ENCODE peak calls at places on chromosome 7, in four cellular contexts. F is WTC11, R is HepG2, Y is K562. M is an unnamed sample.

GRCh38 chr7:142811154-142811737 is 40.5 kb downstream of the PRSS2 start:
- DNase-seq in F (no peak), R (peak), Y (peak), M (peak)

GRCh38 chr7:145293793-145294153 is 457.9 kb upstream of the TPK1 start:
- DNase-seq in Y (no peak), F (no peak), R (no peak), M (no peak)

GRCh38 chr7:47148541-47149207 is 433.2 kb downstream of the TNS3 start:
- DNase-seq in Y (no peak), F (no peak), R (no peak), M (no peak)

GRCh38 chr7:98788921-98789320 is 80.9 kb downstream of the TMEM130 start:
- DNase-seq in F (no peak), R (no peak), Y (no peak), M (no peak)

GRCh38 chr7:47435889-47436312 is 146.0 kb downstream of the TNS3 start:
- DNase-seq in Y (peak), F (peak), R (peak), M (peak)

GRCh38 chr7:28155964-28156363 is 24.6 kb downstream of the JAZF1 start:
- DNase-seq in R (peak), Y (no peak), F (no peak), M (no peak)

GRCh38 chr7:103447073-103447960 is 1.3 kb upstream of the SLC26A5 start:
- DNase-seq in F (peak), R (peak), Y (peak), M (peak)

GRCh38 chr7:37311282-37311868 is 137.3 kb downstream of the ELMO1 start:
- DNase-seq in Y (no peak), R (no peak), F (no peak), M (no peak)

GRCh38 chr7:67408109-67408508 is 411.5 kb downstream of the TYW1 start:
- DNase-seq in R (no peak), F (no peak), Y (no peak), M (no peak)

GRCh38 chr7:157307534-157307838 is 29.3 kb upstream of the DNAJB6 start:
- DNase-seq in F (no peak), Y (no peak), R (no peak), M (no peak)

GRCh38 chr7:22192778-22193177 is 164.2 kb downstream of the RAPGEF5 start:
- DNase-seq in Y (no peak), F (no peak), R (no peak), M (no peak)

GRCh38 chr7:21011153-21011552 is 224.5 kb upstream of the SP8 start:
- DNase-seq in F (no peak), R (no peak), Y (no peak), M (no peak)

GRCh38 chr7:151051108-151051507 is 2.8 kb downstream of the ASIC3 start:
- DNase-seq in F (peak), R (no peak), Y (peak), M (no peak)

GRCh38 chr7:124031406-124031805 is 1.5 kb downstream of the TMEM229A start:
- DNase-seq in R (no peak), Y (no peak), F (no peak), M (no peak)

GRCh38 chr7:151945224-151945623 is 11.0 kb upstream of the GALNTL5 start:
- DNase-seq in R (no peak), Y (no peak), F (no peak), M (no peak)

GRCh38 chr7:89605362-89605761 is 548.9 kb upstream of the STEAP1 start:
- DNase-seq in F (no peak), Y (no peak), R (no peak), M (no peak)

GRCh38 chr7:157612664-157613561 is 276.1 kb downstream of the DNAJB6 start:
- DNase-seq in Y (no peak), R (no peak), F (peak), M (no peak)

GRCh38 chr7:103011650-103012049 is 62.9 kb downstream of the FBXL13 start:
- DNase-seq in R (no peak), F (no peak), Y (no peak), M (no peak)

GRCh38 chr7:135385209-135385608 is 124.7 kb downstream of the CNOT4 start:
- DNase-seq in Y (peak), F (no peak), R (no peak), M (no peak)

GRCh38 chr7:47265621-47266020 is 316.3 kb downstream of the TNS3 start:
- DNase-seq in R (no peak), Y (no peak), F (no peak), M (no peak)

GRCh38 chr7:24214670-24215069 is 69.3 kb upstream of the NPY start:
- DNase-seq in F (no peak), Y (no peak), R (no peak), M (no peak)

GRCh38 chr7:21773326-21773725 is 172.4 kb downstream of the CDCA7L start:
- DNase-seq in F (no peak), R (no peak), Y (no peak), M (no peak)

GRCh38 chr7:137909042-137909441 is 62.3 kb upstream of the DGKI start:
- DNase-seq in Y (no peak), R (no peak), F (no peak), M (no peak)

GRCh38 chr7:104137971-104138370 is 69.8 kb downstream of the ORC5 start:
- DNase-seq in R (no peak), F (no peak), Y (no peak), M (no peak)

GRCh38 chr7:29556405-29557195 is 7.0 kb upstream of the PRR15 start:
- DNase-seq in R (no peak), F (no peak), Y (no peak), M (no peak)

GRCh38 chr7:155357573-155358041 is 59.9 kb downstream of the INSIG1 start:
- DNase-seq in Y (no peak), F (no peak), R (no peak), M (no peak)

GRCh38 chr7:121505021-121505420 is 108.9 kb upstream of the FAM3C start:
- DNase-seq in R (no peak), Y (no peak), F (no peak), M (no peak)

GRCh38 chr7:12907774-12908173 is 220.3 kb downstream of the ARL4A start:
- DNase-seq in R (no peak), Y (no peak), F (no peak), M (no peak)

GRCh38 chr7:54690059-54690443 is 69.0 kb downstream of the SEC61G start:
- DNase-seq in F (no peak), Y (no peak), R (no peak), M (no peak)

GRCh38 chr7:23065974-23066373 is 39.6 kb upstream of the KLHL7 start:
- DNase-seq in F (no peak), Y (no peak), R (no peak), M (no peak)

GRCh38 chr7:119167431-119167830 is 942.9 kb downstream of the ANKRD7 start:
- DNase-seq in Y (no peak), R (no peak), F (no peak), M (no peak)

GRCh38 chr7:65438593-65438992 is 64.9 kb downstream of the ZNF92 start:
- DNase-seq in Y (no peak), R (no peak), F (no peak), M (no peak)

GRCh38 chr7:47778153-47778661 is 170.1 kb downstream of the PKD1L1 start:
- DNase-seq in R (peak), Y (no peak), F (no peak), M (no peak)

GRCh38 chr7:14748461-14748860 is 154.1 kb downstream of the DGKB start:
- DNase-seq in F (no peak), Y (no peak), R (no peak), M (no peak)

GRCh38 chr7:19111474-19112143 is 5.8 kb downstream of the TWIST1 start:
- DNase-seq in R (no peak), F (no peak), Y (no peak), M (no peak)

GRCh38 chr7:129434172-129434845 is at the start of gene STRIP2:
- DNase-seq in R (peak), F (peak), Y (peak), M (peak)

GRCh38 chr7:129435414-129435829 is 1.2 kb downstream of the STRIP2 start:
- DNase-seq in R (no peak), F (no peak), Y (no peak), M (no peak)

GRCh38 chr7:129433823-129434171 is 435 bp upstream of the STRIP2 start:
- DNase-seq in F (peak), R (peak), Y (no peak), M (no peak)

GRCh38 chr7:129436335-129436923 is 2.2 kb downstream of the STRIP2 start:
- DNase-seq in Y (no peak), F (no peak), R (no peak), M (no peak)

GRCh38 chr7:129434846-129435318 is 650 bp downstream of the STRIP2 start:
- DNase-seq in F (peak), R (peak), Y (peak), M (peak)
- TF ChIP-seq ELF4 in F (no peak), R (no peak), Y (no peak), M (no peak)

DNA sequence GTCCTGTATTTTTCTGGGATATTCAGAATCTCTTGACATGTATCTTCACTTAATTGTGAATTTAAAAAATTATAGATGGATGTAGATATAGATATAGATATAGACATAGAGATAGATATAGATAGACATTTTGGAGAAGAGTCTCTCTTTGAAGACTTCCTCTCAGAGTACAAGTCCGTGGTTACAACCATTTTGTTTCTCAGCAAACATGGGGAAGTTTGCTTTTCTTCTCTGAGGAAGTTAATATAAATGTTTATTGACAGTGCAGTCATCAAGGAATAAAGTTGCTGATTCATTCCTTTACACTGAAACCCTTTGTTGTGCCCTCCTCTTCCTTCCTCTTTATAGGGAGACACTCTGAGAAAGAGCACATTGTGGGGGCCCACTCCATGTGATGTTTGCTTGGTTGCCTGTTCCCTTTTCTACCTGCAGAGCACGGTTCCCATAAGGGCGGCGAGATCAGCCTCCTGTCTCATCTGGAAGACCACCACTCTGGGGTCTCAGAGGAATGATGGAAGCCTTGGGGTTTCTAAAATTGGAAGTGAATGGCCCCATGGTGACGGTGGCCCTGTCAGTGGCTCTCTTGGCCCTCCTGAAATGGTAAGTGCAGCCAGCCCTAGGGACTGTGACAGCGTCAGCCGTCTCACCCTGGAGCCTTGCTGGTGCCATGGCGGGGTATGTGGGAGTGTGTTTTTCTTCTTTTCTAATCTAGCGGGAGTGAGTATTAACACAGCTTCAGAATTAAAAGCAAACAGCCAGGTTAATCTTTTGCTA is at the start of gene TBXAS1:
- DNase-seq in R (no peak), Y (no peak), F (no peak), M (no peak)
- TF ChIP-seq SP1 in R (no peak), Y (no peak), F (no peak), M (no peak)

GRCh38 chr7:108848486-108848885 is 278.8 kb downstream of the DNAJB9 start:
- DNase-seq in F (peak), Y (no peak), R (no peak), M (no peak)

GRCh38 chr7:108845960-108846359 is 276.3 kb downstream of the DNAJB9 start:
- DNase-seq in F (no peak), Y (no peak), R (no peak), M (no peak)

DNA sequence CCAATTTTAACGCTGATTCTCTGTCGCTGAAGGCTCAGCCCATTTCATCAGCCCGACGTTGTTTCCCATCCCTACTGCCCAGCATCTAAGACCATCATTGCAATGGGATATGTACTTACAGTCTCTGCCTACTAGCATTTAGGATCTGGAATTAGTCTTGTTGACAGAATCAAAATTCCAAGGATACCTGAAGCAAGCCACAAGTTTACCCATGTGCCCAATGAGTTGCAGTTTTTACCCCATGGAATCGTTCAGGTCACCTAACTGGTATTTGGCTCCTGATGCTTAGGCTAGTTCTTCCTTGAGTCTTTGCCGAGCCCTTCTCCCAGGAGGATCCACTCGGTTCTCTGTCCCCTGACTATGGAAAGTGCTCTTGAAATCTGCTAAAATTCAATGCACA is 276.8 kb downstream of the DNAJB9 start:
- DNase-seq in F (no peak), Y (no peak), R (no peak), M (no peak)
- TF ChIP-seq ELF4 in F (no peak), Y (no peak), R (no peak), M (no peak)

GRCh38 chr7:74049997-74050798 is 22.2 kb downstream of the ELN start:
- DNase-seq in Y (no peak), F (no peak), R (no peak), M (no peak)

GRCh38 chr7:74051193-74051592 is 23.2 kb downstream of the ELN start:
- DNase-seq in R (no peak), F (no peak), Y (no peak), M (no peak)

GRCh38 chr7:74052628-74053027 is 24.7 kb downstream of the ELN start:
- DNase-seq in R (no peak), F (no peak), Y (no peak), M (no peak)

GRCh38 chr7:74053589-74054186 is 25.7 kb downstream of the ELN start:
- DNase-seq in R (no peak), Y (no peak), F (no peak), M (no peak)

DNA sequence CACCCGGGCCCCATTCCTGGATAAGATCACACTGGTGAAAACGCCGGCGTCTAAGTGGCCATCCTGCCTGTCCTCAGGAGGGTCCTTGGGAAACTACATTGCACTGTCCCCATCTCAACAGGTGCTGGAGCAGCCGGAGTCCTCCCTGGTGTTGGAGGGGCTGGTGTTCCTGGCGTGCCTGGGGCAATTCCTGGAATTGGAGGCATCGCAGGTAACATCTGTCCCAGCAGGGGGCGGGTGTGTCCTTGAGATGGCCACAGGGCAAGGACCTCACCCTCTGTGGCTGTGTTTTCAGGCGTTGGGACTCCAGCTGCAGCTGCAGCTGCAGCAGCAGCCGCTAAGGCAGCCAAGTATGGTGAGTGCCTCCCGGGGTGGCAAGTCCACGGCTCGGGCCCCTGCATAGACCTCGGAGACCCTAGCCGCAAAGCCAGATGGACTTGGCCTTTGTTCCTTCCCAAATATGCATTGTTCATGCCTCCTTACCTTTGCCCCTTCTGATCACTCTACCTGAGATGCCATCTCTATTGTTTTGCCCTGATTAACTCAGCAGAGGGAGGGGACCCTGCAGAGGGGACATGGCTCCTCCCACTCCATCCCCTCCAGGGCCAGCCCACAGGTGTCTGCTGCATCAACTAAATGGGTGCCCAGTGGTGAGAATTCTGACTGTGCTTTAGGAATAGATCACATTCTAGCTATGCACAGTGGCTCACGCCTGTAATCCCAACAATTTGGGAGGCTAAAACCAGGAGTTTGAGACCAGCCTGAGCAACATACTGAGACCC is 23.8 kb downstream of the ELN start:
- DNase-seq in R (peak), Y (peak), F (peak), M (no peak)
- TF ChIP-seq SP1 in R (no peak), Y (no peak), F (no peak), M (no peak)

GRCh38 chr7:95688931-95689453 is 83.4 kb upstream of the DYNC1I1 start:
- DNase-seq in Y (no peak), F (no peak), R (no peak), M (no peak)
- TF ChIP-seq ELF4 in Y (no peak), F (no peak), R (no peak), M (no peak)